ENCODE peak calls at places on chromosome 2, in five cellular contexts. One of them, this sample, is unnamed.

GRCh38 chr2:27958711-27959378 is 68.3 kb downstream of the BABAM2 start:
- DNase-seq in lung: no peak
- DNase-seq in fibroblast of the aortic adventitia: peak
- DNase-seq in transverse colon: no peak
- DNase-seq in HFFc6: peak
- DNase-seq in this sample: no peak

GRCh38 chr2:137508739-137509384 is 455.4 kb upstream of the HNMT start:
- DNase-seq in lung: no peak
- DNase-seq in fibroblast of the aortic adventitia: no peak
- DNase-seq in transverse colon: no peak
- DNase-seq in HFFc6: no peak
- DNase-seq in this sample: peak

GRCh38 chr2:142588269-142588668 is 289.2 kb upstream of the KYNU start:
- DNase-seq in lung: no peak
- DNase-seq in fibroblast of the aortic adventitia: no peak
- DNase-seq in transverse colon: no peak
- DNase-seq in HFFc6: no peak
- DNase-seq in this sample: no peak

GRCh38 chr2:12007282-12007681 is 260.9 kb downstream of the LPIN1 start:
- DNase-seq in lung: no peak
- DNase-seq in fibroblast of the aortic adventitia: no peak
- DNase-seq in transverse colon: no peak
- DNase-seq in HFFc6: no peak
- DNase-seq in this sample: no peak

GRCh38 chr2:99565227-99565626 is 75.4 kb upstream of the REV1 start:
- DNase-seq in lung: no peak
- DNase-seq in fibroblast of the aortic adventitia: no peak
- DNase-seq in transverse colon: no peak
- DNase-seq in HFFc6: no peak
- DNase-seq in this sample: no peak

GRCh38 chr2:196149926-196150325 is 21.5 kb downstream of the STK17B start:
- DNase-seq in lung: no peak
- DNase-seq in fibroblast of the aortic adventitia: no peak
- DNase-seq in transverse colon: no peak
- DNase-seq in HFFc6: no peak
- DNase-seq in this sample: no peak

GRCh38 chr2:150526006-150526405 is 38.5 kb upstream of the RND3 start:
- DNase-seq in lung: no peak
- DNase-seq in fibroblast of the aortic adventitia: no peak
- DNase-seq in transverse colon: no peak
- DNase-seq in HFFc6: no peak
- DNase-seq in this sample: no peak

GRCh38 chr2:82259551-82259950 is 1955.0 kb upstream of the LRRTM1 start:
- DNase-seq in lung: no peak
- DNase-seq in fibroblast of the aortic adventitia: no peak
- DNase-seq in transverse colon: no peak
- DNase-seq in HFFc6: no peak
- DNase-seq in this sample: no peak

GRCh38 chr2:44939074-44940052 is 2.1 kb upstream of the SIX3 start:
- DNase-seq in lung: no peak
- DNase-seq in fibroblast of the aortic adventitia: no peak
- DNase-seq in transverse colon: no peak
- DNase-seq in HFFc6: no peak
- DNase-seq in this sample: no peak

GRCh38 chr2:239630618-239631286 is 229.9 kb upstream of the HDAC4 start:
- DNase-seq in lung: no peak
- DNase-seq in fibroblast of the aortic adventitia: peak
- DNase-seq in transverse colon: no peak
- DNase-seq in HFFc6: peak
- DNase-seq in this sample: peak

GRCh38 chr2:11710632-11711381 is 35.6 kb upstream of the LPIN1 start:
- DNase-seq in lung: no peak
- DNase-seq in fibroblast of the aortic adventitia: peak
- DNase-seq in transverse colon: no peak
- DNase-seq in HFFc6: no peak
- DNase-seq in this sample: no peak

GRCh38 chr2:236969767-236970655 is 115.7 kb upstream of the COPS8 start:
- DNase-seq in lung: no peak
- DNase-seq in fibroblast of the aortic adventitia: no peak
- DNase-seq in transverse colon: peak
- DNase-seq in HFFc6: no peak
- DNase-seq in this sample: no peak

GRCh38 chr2:161178756-161179155 is 18.5 kb downstream of the TANK start:
- DNase-seq in lung: no peak
- DNase-seq in fibroblast of the aortic adventitia: no peak
- DNase-seq in transverse colon: no peak
- DNase-seq in HFFc6: no peak
- DNase-seq in this sample: no peak

GRCh38 chr2:134173338-134174016 is 80.4 kb upstream of the MGAT5 start:
- DNase-seq in lung: no peak
- DNase-seq in fibroblast of the aortic adventitia: no peak
- DNase-seq in transverse colon: peak
- DNase-seq in HFFc6: no peak
- DNase-seq in this sample: peak

GRCh38 chr2:714005-714741 is 37.0 kb upstream of the TMEM18 start:
- DNase-seq in lung: peak
- DNase-seq in fibroblast of the aortic adventitia: peak
- DNase-seq in transverse colon: peak
- DNase-seq in HFFc6: peak
- DNase-seq in this sample: peak

GRCh38 chr2:39379643-39380524 is 57.2 kb downstream of the MAP4K3 start:
- DNase-seq in lung: no peak
- DNase-seq in fibroblast of the aortic adventitia: peak
- DNase-seq in transverse colon: no peak
- DNase-seq in HFFc6: peak
- DNase-seq in this sample: peak

GRCh38 chr2:85888020-85888744 is 608 bp downstream of the ST3GAL5 start:
- DNase-seq in lung: peak
- DNase-seq in fibroblast of the aortic adventitia: peak
- DNase-seq in transverse colon: peak
- DNase-seq in HFFc6: no peak
- DNase-seq in this sample: peak

GRCh38 chr2:150644298-150645067 is 157.0 kb upstream of the RND3 start:
- DNase-seq in lung: no peak
- DNase-seq in fibroblast of the aortic adventitia: peak
- DNase-seq in transverse colon: no peak
- DNase-seq in HFFc6: peak
- DNase-seq in this sample: no peak

GRCh38 chr2:172969609-172970008 is 106.0 kb upstream of the MAP3K20 start:
- DNase-seq in lung: no peak
- DNase-seq in fibroblast of the aortic adventitia: no peak
- DNase-seq in transverse colon: no peak
- DNase-seq in HFFc6: no peak
- DNase-seq in this sample: no peak

GRCh38 chr2:117707874-117708273 is 106.6 kb upstream of the DDX18 start:
- DNase-seq in lung: no peak
- DNase-seq in fibroblast of the aortic adventitia: no peak
- DNase-seq in transverse colon: no peak
- DNase-seq in HFFc6: no peak
- DNase-seq in this sample: no peak

GRCh38 chr2:117702098-117702497 is 112.4 kb upstream of the DDX18 start:
- DNase-seq in lung: no peak
- DNase-seq in fibroblast of the aortic adventitia: no peak
- DNase-seq in transverse colon: no peak
- DNase-seq in HFFc6: no peak
- DNase-seq in this sample: no peak

GRCh38 chr2:117698819-117699218 is 115.7 kb upstream of the DDX18 start:
- DNase-seq in lung: no peak
- DNase-seq in fibroblast of the aortic adventitia: no peak
- DNase-seq in transverse colon: no peak
- DNase-seq in HFFc6: no peak
- DNase-seq in this sample: no peak

GRCh38 chr2:117704818-117705217 is 109.7 kb upstream of the DDX18 start:
- DNase-seq in lung: no peak
- DNase-seq in fibroblast of the aortic adventitia: no peak
- DNase-seq in transverse colon: no peak
- DNase-seq in HFFc6: no peak
- DNase-seq in this sample: no peak

DNA sequence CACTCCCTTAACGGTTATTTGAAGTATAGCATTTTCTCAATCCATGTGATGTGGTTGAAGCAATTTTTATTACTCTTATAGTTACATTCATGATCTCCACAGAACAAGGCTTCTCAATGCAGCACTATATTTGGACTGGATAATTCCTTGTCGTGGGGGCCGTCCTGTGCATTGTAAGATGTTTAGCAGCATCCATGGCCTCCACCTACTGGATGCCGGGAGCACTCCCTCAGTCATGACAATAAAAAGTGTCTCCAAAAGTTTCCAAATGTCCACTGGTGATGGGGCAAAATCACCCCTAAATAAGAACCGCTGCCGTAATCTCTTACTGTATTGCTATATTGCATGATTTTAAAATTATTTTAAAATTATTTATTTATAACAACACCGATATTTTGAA is 110.6 kb upstream of the DDX18 start:
- DNase-seq in lung: no peak
- DNase-seq in fibroblast of the aortic adventitia: no peak
- DNase-seq in transverse colon: no peak
- DNase-seq in HFFc6: no peak
- DNase-seq in this sample: no peak
- TF ChIP-seq CTCF in lung: no peak
- TF ChIP-seq CTCF in fibroblast of the aortic adventitia: no peak
- TF ChIP-seq CTCF in transverse colon: no peak
- TF ChIP-seq CTCF in HFFc6: no peak
- TF ChIP-seq CTCF in this sample: no peak

GRCh38 chr2:23456881-23457760 is 72.1 kb downstream of the KLHL29 start:
- DNase-seq in lung: no peak
- DNase-seq in fibroblast of the aortic adventitia: peak
- DNase-seq in transverse colon: no peak
- DNase-seq in HFFc6: peak
- DNase-seq in this sample: no peak

GRCh38 chr2:23459032-23459431 is 74.1 kb downstream of the KLHL29 start:
- DNase-seq in lung: no peak
- DNase-seq in fibroblast of the aortic adventitia: no peak
- DNase-seq in transverse colon: no peak
- DNase-seq in HFFc6: no peak
- DNase-seq in this sample: no peak

GRCh38 chr2:23457990-23458689 is 73.2 kb downstream of the KLHL29 start:
- DNase-seq in lung: no peak
- DNase-seq in fibroblast of the aortic adventitia: no peak
- DNase-seq in transverse colon: no peak
- DNase-seq in HFFc6: no peak
- DNase-seq in this sample: no peak

GRCh38 chr2:23460983-23461382 is 76.0 kb downstream of the KLHL29 start:
- DNase-seq in lung: no peak
- DNase-seq in fibroblast of the aortic adventitia: no peak
- DNase-seq in transverse colon: no peak
- DNase-seq in HFFc6: no peak
- DNase-seq in this sample: no peak

GRCh38 chr2:23460228-23460627 is 75.2 kb downstream of the KLHL29 start:
- DNase-seq in lung: no peak
- DNase-seq in fibroblast of the aortic adventitia: peak
- DNase-seq in transverse colon: no peak
- DNase-seq in HFFc6: peak
- DNase-seq in this sample: peak
- TF ChIP-seq CTCF in lung: no peak
- TF ChIP-seq CTCF in fibroblast of the aortic adventitia: peak
- TF ChIP-seq CTCF in transverse colon: peak
- TF ChIP-seq CTCF in HFFc6: peak
- TF ChIP-seq CTCF in this sample: peak

DNA sequence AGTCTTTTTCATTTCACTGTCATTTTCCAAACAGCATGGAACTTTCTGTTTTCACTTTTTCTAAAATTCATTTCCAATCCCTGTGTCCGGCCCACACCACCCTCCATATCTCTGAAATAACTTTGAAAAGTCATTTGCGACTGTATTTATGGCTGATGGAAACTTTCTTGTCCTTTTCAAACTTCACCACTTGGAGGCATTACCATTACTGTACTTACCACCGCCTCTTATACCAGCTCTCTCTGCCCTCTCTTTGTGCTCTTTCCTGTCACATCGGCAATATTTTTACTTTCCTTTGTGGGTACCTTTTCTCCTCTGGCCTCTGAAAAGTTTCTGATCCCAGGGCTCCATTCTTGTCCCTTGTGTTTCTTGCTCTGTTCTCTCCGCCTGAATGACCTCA is 39.5 kb upstream of the IL1RL1 start:
- DNase-seq in lung: no peak
- DNase-seq in fibroblast of the aortic adventitia: no peak
- DNase-seq in transverse colon: no peak
- DNase-seq in HFFc6: no peak
- DNase-seq in this sample: no peak
- TF ChIP-seq CTCF in lung: no peak
- TF ChIP-seq CTCF in fibroblast of the aortic adventitia: no peak
- TF ChIP-seq CTCF in transverse colon: no peak
- TF ChIP-seq CTCF in HFFc6: peak
- TF ChIP-seq CTCF in this sample: no peak

GRCh38 chr2:38376683-38377500 is at the start of gene ATL2:
- DNase-seq in lung: peak
- DNase-seq in fibroblast of the aortic adventitia: peak
- DNase-seq in transverse colon: peak
- DNase-seq in HFFc6: peak
- DNase-seq in this sample: peak
- TF ChIP-seq CTCF in lung: peak
- TF ChIP-seq CTCF in fibroblast of the aortic adventitia: peak
- TF ChIP-seq CTCF in transverse colon: peak
- TF ChIP-seq CTCF in HFFc6: peak
- TF ChIP-seq CTCF in this sample: peak

GRCh38 chr2:58667137-58667774 is 426.1 kb upstream of the FANCL start:
- DNase-seq in lung: no peak
- DNase-seq in fibroblast of the aortic adventitia: no peak
- DNase-seq in transverse colon: no peak
- DNase-seq in HFFc6: no peak
- DNase-seq in this sample: no peak
- TF ChIP-seq CTCF in lung: no peak
- TF ChIP-seq CTCF in fibroblast of the aortic adventitia: no peak
- TF ChIP-seq CTCF in transverse colon: no peak
- TF ChIP-seq CTCF in HFFc6: no peak
- TF ChIP-seq CTCF in this sample: no peak

DNA sequence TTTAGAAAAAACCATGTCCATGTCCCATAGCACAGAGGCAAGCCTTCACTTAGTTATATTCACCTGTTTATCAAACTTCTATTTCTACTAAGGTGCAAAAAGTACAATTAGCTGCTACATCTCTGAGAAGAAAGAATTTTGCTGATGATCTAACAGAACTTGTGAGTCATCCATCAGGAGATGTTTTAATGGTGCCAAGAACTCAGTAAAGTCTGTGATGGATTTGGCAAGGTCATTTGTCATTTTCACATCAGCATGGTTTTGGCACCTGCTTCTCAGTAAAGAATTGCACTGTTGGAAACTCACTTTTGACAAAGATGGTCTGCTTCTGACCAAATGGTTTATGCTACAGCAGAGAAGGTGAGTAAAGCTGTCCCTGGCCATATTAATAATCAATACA is 195.7 kb upstream of the TMEFF2 start:
- DNase-seq in lung: no peak
- DNase-seq in fibroblast of the aortic adventitia: no peak
- DNase-seq in transverse colon: no peak
- DNase-seq in HFFc6: no peak
- DNase-seq in this sample: no peak
- TF ChIP-seq CTCF in lung: no peak
- TF ChIP-seq CTCF in fibroblast of the aortic adventitia: no peak
- TF ChIP-seq CTCF in transverse colon: no peak
- TF ChIP-seq CTCF in HFFc6: no peak
- TF ChIP-seq CTCF in this sample: no peak